ENCODE peak calls at places on chromosomes 5 and 9, in five cellular contexts. One of them, this sample, is unnamed.

GRCh38 chr9:35684921-35685320 is 4.8 kb downstream of the TPM2 start:
- DNase-seq in HepG2: no peak
- DNase-seq in transverse colon: no peak
- DNase-seq in AG04450: no peak
- DNase-seq in AG09309: no peak
- DNase-seq in this sample: no peak

GRCh38 chr5:150473673-150474358 is 24.3 kb upstream of the RPS14 start:
- DNase-seq in AG09309: no peak
- DNase-seq in transverse colon: no peak
- DNase-seq in AG04450: no peak
- DNase-seq in HepG2: peak; percentile 45
- DNase-seq in this sample: peak; percentile 96

GRCh38 chr5:5351288-5352089 is 71.0 kb upstream of the ICE1 start:
- DNase-seq in AG09309: peak; percentile 52
- DNase-seq in transverse colon: no peak
- DNase-seq in HepG2: peak; percentile 76
- DNase-seq in AG04450: no peak
- DNase-seq in this sample: no peak

GRCh38 chr5:126002222-126002897 is 420.8 kb upstream of the GRAMD2B start:
- DNase-seq in HepG2: no peak
- DNase-seq in transverse colon: no peak
- DNase-seq in AG09309: peak; percentile 83
- DNase-seq in AG04450: peak; percentile 44
- DNase-seq in this sample: no peak

GRCh38 chr5:157485811-157486739 is 26.1 kb downstream of the NIPAL4 start:
- DNase-seq in HepG2: no peak
- DNase-seq in AG04450: no peak
- DNase-seq in transverse colon: peak; percentile 58
- DNase-seq in AG09309: no peak
- DNase-seq in this sample: no peak

GRCh38 chr5:149725296-149725695 is 4.8 kb upstream of the PPARGC1B start:
- DNase-seq in AG04450: no peak
- DNase-seq in transverse colon: no peak
- DNase-seq in HepG2: no peak
- DNase-seq in AG09309: no peak
- DNase-seq in this sample: no peak

GRCh38 chr5:162248107-162248713 is 180.6 kb downstream of the GABRG2 start:
- DNase-seq in AG09309: no peak
- DNase-seq in HepG2: peak; percentile 15
- DNase-seq in transverse colon: no peak
- DNase-seq in AG04450: no peak
- DNase-seq in this sample: no peak

GRCh38 chr5:81315336-81315735 is 13.9 kb downstream of the ZCCHC9 start:
- DNase-seq in AG04450: peak; percentile 39
- DNase-seq in HepG2: no peak
- DNase-seq in AG09309: peak; percentile 46
- DNase-seq in transverse colon: no peak
- DNase-seq in this sample: peak; percentile 63

GRCh38 chr9:120307599-120307998 is 272.4 kb downstream of the CDK5RAP2 start:
- DNase-seq in transverse colon: no peak
- DNase-seq in HepG2: no peak
- DNase-seq in AG04450: no peak
- DNase-seq in AG09309: no peak
- DNase-seq in this sample: no peak

GRCh38 chr5:35198681-35199080 is 31.6 kb downstream of the PRLR start:
- DNase-seq in AG09309: peak; percentile 13
- DNase-seq in AG04450: no peak
- DNase-seq in transverse colon: no peak
- DNase-seq in HepG2: no peak
- DNase-seq in this sample: no peak

GRCh38 chr9:77616191-77616590 is 31.9 kb downstream of the GNA14 start:
- DNase-seq in HepG2: no peak
- DNase-seq in transverse colon: no peak
- DNase-seq in AG04450: no peak
- DNase-seq in AG09309: no peak
- DNase-seq in this sample: peak; percentile 45

GRCh38 chr5:32217886-32218396 is 43.8 kb upstream of the GOLPH3 start:
- DNase-seq in AG09309: no peak
- DNase-seq in transverse colon: peak; percentile 45
- DNase-seq in AG04450: no peak
- DNase-seq in HepG2: peak; percentile 53
- DNase-seq in this sample: peak; percentile 19

GRCh38 chr9:77020438-77021264 is 1.2 kb downstream of the FOXB2 start:
- DNase-seq in transverse colon: no peak
- DNase-seq in AG04450: no peak
- DNase-seq in HepG2: no peak
- DNase-seq in AG09309: no peak
- DNase-seq in this sample: no peak

GRCh38 chr9:15287309-15287708 is 19.7 kb downstream of the TTC39B start:
- DNase-seq in AG04450: no peak
- DNase-seq in transverse colon: no peak
- DNase-seq in AG09309: no peak
- DNase-seq in HepG2: no peak
- DNase-seq in this sample: no peak

GRCh38 chr9:131999692-132000551 is 79.7 kb downstream of the MED27 start:
- DNase-seq in AG09309: peak; percentile 44
- DNase-seq in HepG2: no peak
- DNase-seq in AG04450: peak; percentile 45
- DNase-seq in transverse colon: no peak
- DNase-seq in this sample: peak; percentile 87

GRCh38 chr5:10797246-10797645 is 36.2 kb upstream of the DAP start:
- DNase-seq in AG04450: no peak
- DNase-seq in HepG2: no peak
- DNase-seq in transverse colon: no peak
- DNase-seq in AG09309: no peak
- DNase-seq in this sample: peak; percentile 68

GRCh38 chr5:132485641-132486317 is 4.8 kb downstream of the IRF1 start:
- DNase-seq in AG04450: no peak
- DNase-seq in HepG2: no peak
- DNase-seq in transverse colon: peak; percentile 26
- DNase-seq in AG09309: no peak
- DNase-seq in this sample: no peak

GRCh38 chr9:107587175-107587963 is 97.8 kb upstream of the KLF4 start:
- DNase-seq in AG04450: no peak
- DNase-seq in AG09309: no peak
- DNase-seq in HepG2: no peak
- DNase-seq in transverse colon: peak; percentile 88
- DNase-seq in this sample: no peak

GRCh38 chr9:135830496-135830895 is 76.8 kb downstream of the CAMSAP1 start:
- DNase-seq in AG09309: no peak
- DNase-seq in HepG2: no peak
- DNase-seq in transverse colon: no peak
- DNase-seq in AG04450: peak; percentile 6
- DNase-seq in this sample: no peak

GRCh38 chr9:107784235-107784958 is 294.8 kb upstream of the KLF4 start:
- DNase-seq in AG04450: peak; percentile 53
- DNase-seq in AG09309: peak; percentile 64
- DNase-seq in HepG2: no peak
- DNase-seq in transverse colon: no peak
- DNase-seq in this sample: peak; percentile 17

GRCh38 chr9:114837923-114838322 is 32.1 kb upstream of the TNFSF15 start:
- DNase-seq in AG04450: no peak
- DNase-seq in AG09309: no peak
- DNase-seq in HepG2: no peak
- DNase-seq in transverse colon: no peak
- DNase-seq in this sample: peak; percentile 24

GRCh38 chr5:76270214-76270613 is 132.9 kb upstream of the IQGAP2 start:
- DNase-seq in HepG2: no peak
- DNase-seq in AG04450: no peak
- DNase-seq in transverse colon: no peak
- DNase-seq in AG09309: no peak
- DNase-seq in this sample: peak; percentile 83

GRCh38 chr5:59596586-59597348 is 296.8 kb downstream of the PDE4D start:
- DNase-seq in transverse colon: no peak
- DNase-seq in AG09309: no peak
- DNase-seq in AG04450: no peak
- DNase-seq in HepG2: no peak
- DNase-seq in this sample: peak; percentile 77

GRCh38 chr5:177973066-177973635 is 22.9 kb downstream of the PROP1 start:
- DNase-seq in AG09309: peak; percentile 16
- DNase-seq in transverse colon: no peak
- DNase-seq in AG04450: no peak
- DNase-seq in HepG2: no peak
- DNase-seq in this sample: peak; percentile 10

GRCh38 chr9:137217276-137218211 is 4.5 kb downstream of the RNF208 start:
- DNase-seq in HepG2: peak; percentile 66
- DNase-seq in AG09309: no peak
- DNase-seq in transverse colon: peak; percentile 93
- DNase-seq in AG04450: no peak
- DNase-seq in this sample: peak; percentile 87

GRCh38 chr5:126780165-126780827 is 3.4 kb downstream of the LMNB1 start:
- DNase-seq in transverse colon: peak; percentile 51
- DNase-seq in AG09309: peak; percentile 45
- DNase-seq in AG04450: no peak
- DNase-seq in HepG2: peak; percentile 63
- DNase-seq in this sample: peak; percentile 69

GRCh38 chr5:41896230-41896629 is 7.9 kb upstream of the RIMOC1 start:
- DNase-seq in AG09309: no peak
- DNase-seq in AG04450: no peak
- DNase-seq in transverse colon: no peak
- DNase-seq in HepG2: no peak
- DNase-seq in this sample: no peak

GRCh38 chr5:167171056-167171455 is 1120.4 kb upstream of the WWC1 start:
- DNase-seq in transverse colon: no peak
- DNase-seq in HepG2: no peak
- DNase-seq in AG09309: no peak
- DNase-seq in AG04450: no peak
- DNase-seq in this sample: no peak

GRCh38 chr5:172443441-172444109 is 10.8 kb downstream of the SH3PXD2B start:
- DNase-seq in transverse colon: peak; percentile 73
- DNase-seq in HepG2: no peak
- DNase-seq in AG04450: peak; percentile 85
- DNase-seq in AG09309: peak; percentile 92
- DNase-seq in this sample: peak; percentile 90

GRCh38 chr5:157971466-157972324 is 112.8 kb upstream of the CLINT1 start:
- DNase-seq in AG04450: no peak
- DNase-seq in AG09309: no peak
- DNase-seq in HepG2: no peak
- DNase-seq in transverse colon: no peak
- DNase-seq in this sample: no peak

GRCh38 chr9:100063185-100063584 is 35.6 kb downstream of the ERP44 start:
- DNase-seq in AG09309: no peak
- DNase-seq in HepG2: no peak
- DNase-seq in transverse colon: no peak
- DNase-seq in AG04450: no peak
- DNase-seq in this sample: no peak
- H3K4me3 ChIP-seq in AG09309: no peak overlapping the region
- H3K4me3 ChIP-seq in HepG2: no peak overlapping the region
- H3K4me3 ChIP-seq in transverse colon: no peak overlapping the region
- H3K4me3 ChIP-seq in AG04450: no peak overlapping the region
- H3K4me3 ChIP-seq in this sample: no peak overlapping the region

GRCh38 chr9:34254966-34255825 is 73.9 kb downstream of the KIF24 start:
- DNase-seq in HepG2: no peak
- DNase-seq in AG04450: no peak
- DNase-seq in AG09309: no peak
- DNase-seq in transverse colon: no peak
- DNase-seq in this sample: no peak
- TF ChIP-seq CTCF in HepG2: no peak
- TF ChIP-seq CTCF in AG04450: peak; percentile 15
- TF ChIP-seq CTCF in AG09309: peak; percentile 32
- TF ChIP-seq CTCF in transverse colon: no peak
- TF ChIP-seq CTCF in this sample: no peak

GRCh38 chr5:39547548-39548154 is 122.9 kb upstream of the DAB2 start:
- DNase-seq in AG09309: peak; percentile 29
- DNase-seq in AG04450: peak; percentile 33
- DNase-seq in transverse colon: peak; percentile 27
- DNase-seq in HepG2: peak; percentile 41
- DNase-seq in this sample: peak; percentile 59
- H3K4me3 ChIP-seq in AG09309: no peak overlapping the region
- H3K4me3 ChIP-seq in AG04450: no peak overlapping the region
- H3K4me3 ChIP-seq in transverse colon: no peak overlapping the region
- H3K4me3 ChIP-seq in HepG2: no peak overlapping the region
- H3K4me3 ChIP-seq in this sample: no peak overlapping the region

DNA sequence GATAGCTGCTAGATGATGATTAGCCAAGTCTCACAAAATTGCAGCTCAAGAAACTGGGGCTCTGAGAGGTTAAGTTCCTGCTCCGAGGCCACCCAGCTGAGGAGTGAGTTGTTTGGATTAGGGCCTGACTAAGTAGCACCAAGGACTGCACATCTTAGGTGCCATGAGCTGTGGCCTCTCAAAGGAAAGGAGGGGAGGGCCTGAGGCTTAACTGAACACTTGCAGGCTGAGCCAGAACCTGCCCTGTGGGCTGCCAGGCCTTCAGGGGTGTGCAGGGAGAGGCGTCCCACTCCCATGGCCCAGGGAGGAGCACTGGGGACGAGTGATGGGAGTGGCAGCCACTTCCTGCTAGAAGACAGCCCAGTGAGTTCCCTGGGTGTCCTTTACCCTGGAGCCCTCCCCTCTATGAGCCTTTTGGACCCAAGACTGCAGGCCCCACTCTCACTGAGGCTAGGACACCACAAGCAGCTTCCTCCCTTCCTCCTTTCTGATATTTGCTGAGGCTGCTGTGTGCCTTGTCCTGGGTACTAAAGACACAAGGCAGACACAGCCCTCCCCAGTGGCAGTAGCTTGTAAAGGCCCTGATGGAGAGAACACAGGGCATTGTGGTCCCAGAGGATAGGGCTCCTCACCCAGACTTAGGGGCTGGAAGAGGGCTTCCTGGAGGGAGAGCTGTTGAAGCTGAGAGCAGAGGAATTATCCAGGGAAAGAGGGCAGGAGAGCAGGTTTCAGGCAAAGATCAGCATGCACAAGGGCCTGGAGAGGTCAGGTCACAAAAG is 22.1 kb downstream of the LMX1B start:
- DNase-seq in AG04450: no peak
- DNase-seq in AG09309: no peak
- DNase-seq in transverse colon: no peak
- DNase-seq in HepG2: no peak
- DNase-seq in this sample: no peak
- TF ChIP-seq CTCF in AG04450: no peak
- TF ChIP-seq CTCF in AG09309: no peak
- TF ChIP-seq CTCF in transverse colon: no peak
- TF ChIP-seq CTCF in HepG2: no peak
- TF ChIP-seq CTCF in this sample: no peak

GRCh38 chr9:130539473-130540223 is 39.7 kb upstream of the FUBP3 start:
- DNase-seq in HepG2: no peak
- DNase-seq in AG04450: no peak
- DNase-seq in AG09309: peak; percentile 43
- DNase-seq in transverse colon: peak; percentile 20
- DNase-seq in this sample: peak; percentile 96

GRCh38 chr9:130537346-130538050 is 41.9 kb upstream of the FUBP3 start:
- DNase-seq in AG04450: no peak
- DNase-seq in AG09309: no peak
- DNase-seq in transverse colon: no peak
- DNase-seq in HepG2: no peak
- DNase-seq in this sample: peak; percentile 36

GRCh38 chr9:130536594-130537215 is 42.7 kb upstream of the FUBP3 start:
- DNase-seq in AG04450: no peak
- DNase-seq in HepG2: no peak
- DNase-seq in AG09309: no peak
- DNase-seq in transverse colon: no peak
- DNase-seq in this sample: peak; percentile 79

GRCh38 chr9:130532426-130532825 is 47.0 kb upstream of the FUBP3 start:
- DNase-seq in transverse colon: no peak
- DNase-seq in HepG2: no peak
- DNase-seq in AG04450: no peak
- DNase-seq in AG09309: no peak
- DNase-seq in this sample: peak; percentile 75

GRCh38 chr9:130535818-130536521 is 43.4 kb upstream of the FUBP3 start:
- DNase-seq in transverse colon: no peak
- DNase-seq in AG04450: no peak
- DNase-seq in AG09309: peak; percentile 37
- DNase-seq in HepG2: peak; percentile 25
- DNase-seq in this sample: peak; percentile 46
- H3K4me3 ChIP-seq in transverse colon: no peak overlapping the region
- H3K4me3 ChIP-seq in AG04450: peak overlapping the region; percentile 40
- H3K4me3 ChIP-seq in AG09309: no peak overlapping the region
- H3K4me3 ChIP-seq in HepG2: peak overlapping the region; percentile 43
- H3K4me3 ChIP-seq in this sample: no peak overlapping the region

This sample was measured in epithelial cell of esophagus.